ENCODE peak calls at places on chromosome 22, in five cellular contexts. M is germinal center; E is stimulated activated CD4-positive, alpha-beta T cell treated with anti-CD3 and anti-CD28 coated beads, Interleukin-15, amount 100 ng/mL, for 24 hours; W is amygdala; P is iPS-NIHi11. K is an unnamed sample.

GRCh38 chr22:23509571-23510302 is 70.4 kb downstream of the IGLL1 start:
- DNase-seq in M (no peak), E (no peak), W (no peak), P (no peak), K (no peak)

GRCh38 chr22:46031965-46032851 is 55.2 kb upstream of the WNT7B start:
- DNase-seq in M (no peak), E (no peak), W (no peak), P (no peak), K (no peak)

GRCh38 chr22:24429411-24430365 is 2.3 kb downstream of the ADORA2A start:
- DNase-seq in M (no peak), E (peak; percentile 90), W (no peak), P (peak; percentile 60), K (no peak)

GRCh38 chr22:24109649-24110048 is 71.6 kb upstream of the SUSD2 start:
- DNase-seq in M (no peak), E (no peak), W (no peak), P (no peak), K (no peak)

GRCh38 chr22:20875296-20875695 is 16.5 kb downstream of the SNAP29 start:
- DNase-seq in M (no peak), E (no peak), W (no peak), P (no peak), K (no peak)

GRCh38 chr22:23542933-23543332 is 37.2 kb downstream of the IGLL1 start:
- DNase-seq in M (no peak), E (no peak), W (no peak), P (no peak), K (no peak)

GRCh38 chr22:40668611-40669390 is 10.5 kb upstream of the MCHR1 start:
- DNase-seq in M (no peak), E (peak; percentile 11), W (no peak), P (peak; percentile 45), K (no peak)

GRCh38 chr22:40426671-40427070 is 56.3 kb downstream of the SGSM3 start:
- DNase-seq in M (no peak), E (no peak), W (peak; percentile 76), P (no peak), K (no peak)

GRCh38 chr22:32814289-32814865 is 12.9 kb downstream of the TIMP3 start:
- DNase-seq in M (no peak), E (no peak), W (no peak), P (no peak), K (no peak)

GRCh38 chr22:45216133-45217003 is 24.3 kb downstream of the KIAA0930 start:
- DNase-seq in M (no peak), E (no peak), W (no peak), P (peak; percentile 64), K (no peak)

GRCh38 chr22:27984723-27985122 is 65.7 kb upstream of the PITPNB start:
- DNase-seq in M (no peak), E (no peak), W (no peak), P (no peak), K (no peak)

GRCh38 chr22:46293591-46294260 is 2.9 kb upstream of the GTSE1 start:
- DNase-seq in M (peak; percentile 41), E (peak; percentile 23), W (peak; percentile 15), P (no peak), K (no peak)

GRCh38 chr22:24865508-24865907 is 59.5 kb downstream of the SGSM1 start:
- DNase-seq in M (no peak), E (no peak), W (no peak), P (no peak), K (no peak)

GRCh38 chr22:33678523-33678922 is 241.8 kb downstream of the LARGE1 start:
- DNase-seq in M (no peak), E (no peak), W (no peak), P (no peak), K (no peak)

GRCh38 chr22:30892286-30892685 is 76.3 kb downstream of the MORC2 start:
- DNase-seq in M (no peak), E (no peak), W (no peak), P (no peak), K (no peak)

GRCh38 chr22:18031670-18032454 is 7.5 kb upstream of the MICAL3 start:
- DNase-seq in M (no peak), E (no peak), W (no peak), P (no peak), K (peak; percentile 98)

GRCh38 chr22:22684605-22685561 is 40.5 kb downstream of the GGTLC2 start:
- DNase-seq in M (peak; percentile 67), E (peak; percentile 38), W (no peak), P (peak; percentile 59), K (no peak)

GRCh38 chr22:37659066-37659896 is 758 bp downstream of the PDXP start:
- DNase-seq in M (peak; percentile 71), E (peak; percentile 49), W (no peak), P (no peak), K (no peak)

GRCh38 chr22:40709752-40710413 is 30.6 kb downstream of the MCHR1 start:
- DNase-seq in M (no peak), E (no peak), W (no peak), P (no peak), K (no peak)

K was measured in HS-5.